ENCODE peak calls at places on chromosomes 2 and 18, in six cellular contexts. Z, A, M, X, T and F are unnamed samples.

GRCh38 chr2:187354653-187355052 is 93.4 kb downstream of the CALCRL start:
- DNase-seq in Z (no peak), A (no peak), T (no peak), X (no peak), M (no peak), F (no peak)

GRCh38 chr18:9661564-9661963 is 46.5 kb upstream of the RAB31 start:
- DNase-seq in T (no peak), M (no peak), Z (peak; percentile 39), A (no peak), X (no peak), F (no peak)

GRCh38 chr18:24488824-24489493 is 28.5 kb downstream of the HRH4 start:
- DNase-seq in A (peak; percentile 66), Z (peak; percentile 55), X (peak; percentile 16), T (no peak), M (no peak), F (no peak)

GRCh38 chr2:32284321-32284720 is 6.6 kb downstream of the YIPF4 start:
- DNase-seq in X (peak; percentile 75), A (no peak), M (no peak), T (no peak), Z (no peak), F (peak; percentile 73)

GRCh38 chr2:124762388-124762787 is 737.3 kb downstream of the CNTNAP5 start:
- DNase-seq in T (no peak), X (no peak), M (no peak), A (no peak), Z (no peak), F (no peak)

GRCh38 chr2:135820003-135820618 is 16.9 kb downstream of the LCT start:
- DNase-seq in T (no peak), M (no peak), Z (no peak), A (peak; percentile 82), X (no peak), F (no peak)

GRCh38 chr2:207283356-207283755 is 117.6 kb upstream of the KLF7 start:
- DNase-seq in A (no peak), M (peak; percentile 45), Z (no peak), T (peak; percentile 15), X (peak; percentile 10), F (peak; percentile 78)

GRCh38 chr2:42964444-42965081 is 172.2 kb upstream of the HAAO start:
- DNase-seq in T (no peak), Z (peak; percentile 98), M (peak; percentile 91), A (no peak), X (peak; percentile 85), F (no peak)

GRCh38 chr2:62071126-62071598 is 124.8 kb upstream of the B3GNT2 start:
- DNase-seq in A (no peak), X (no peak), Z (no peak), M (no peak), T (no peak), F (no peak)

GRCh38 chr2:147543056-147543455 is 301.8 kb upstream of the ACVR2A start:
- DNase-seq in M (no peak), A (no peak), X (peak; percentile 48), Z (no peak), T (no peak), F (no peak)

GRCh38 chr18:75317723-75318122 is 107.1 kb downstream of the TSHZ1 start:
- DNase-seq in A (no peak), T (no peak), M (no peak), X (no peak), Z (no peak), F (no peak)

GRCh38 chr2:101106453-101107181 is 44.6 kb downstream of the TBC1D8 start:
- DNase-seq in Z (peak; percentile 72), X (no peak), T (no peak), M (no peak), A (no peak), F (no peak)

GRCh38 chr2:219402665-219403515 is 15.2 kb upstream of the DNPEP start:
- DNase-seq in A (peak; percentile 81), M (peak; percentile 74), T (peak; percentile 38), Z (peak; percentile 87), X (peak; percentile 58), F (peak; percentile 67)

GRCh38 chr2:236343400-236344161 is 79.4 kb upstream of the ASB18 start:
- DNase-seq in Z (peak; percentile 81), X (peak; percentile 56), T (peak; percentile 60), A (peak; percentile 80), M (peak; percentile 79), F (no peak)

GRCh38 chr2:138974651-138975050 is 194.5 kb upstream of the NXPH2 start:
- DNase-seq in X (no peak), A (no peak), M (no peak), T (no peak), Z (no peak), F (no peak)

GRCh38 chr2:63053235-63053888 is 2.7 kb downstream of the OTX1 start:
- DNase-seq in Z (no peak), X (no peak), T (no peak), M (no peak), A (no peak), F (no peak)

GRCh38 chr18:76349067-76349715 is 145.9 kb downstream of the ZNF516 start:
- DNase-seq in T (peak; percentile 73), M (peak; percentile 73), X (peak; percentile 58), A (peak; percentile 86), Z (peak; percentile 77), F (peak; percentile 61)

GRCh38 chr18:35039633-35040032 is 1.6 kb upstream of the MAPRE2 start:
- DNase-seq in X (no peak), T (no peak), A (no peak), Z (no peak), M (no peak), F (no peak)

GRCh38 chr2:143575340-143575739 is 446.1 kb downstream of the ARHGAP15 start:
- DNase-seq in X (no peak), T (no peak), A (no peak), M (no peak), Z (peak; percentile 27), F (no peak)

GRCh38 chr2:189254268-189254883 is 74.8 kb upstream of the COL5A2 start:
- DNase-seq in T (peak; percentile 21), A (no peak), M (peak; percentile 70), Z (peak; percentile 81), X (peak; percentile 89), F (no peak)

GRCh38 chr18:293557-293956 is 25.7 kb upstream of the THOC1 start:
- DNase-seq in A (no peak), X (no peak), T (no peak), M (no peak), Z (peak; percentile 58), F (no peak)
- TF ChIP-seq CTCF in A (no peak), X (no peak), T (no peak), M (no peak), Z (peak; percentile 16), F (no peak)

GRCh38 chr2:191836853-191837769 is 9.8 kb downstream of the CAVIN2 start:
- DNase-seq in A (no peak), M (no peak), Z (peak; percentile 33), X (no peak), T (no peak), F (no peak)

GRCh38 chr2:191835100-191835499 is 11.8 kb downstream of the CAVIN2 start:
- DNase-seq in Z (no peak), X (no peak), M (no peak), T (no peak), A (no peak), F (no peak)

GRCh38 chr2:191833356-191833755 is 13.5 kb downstream of the CAVIN2 start:
- DNase-seq in T (no peak), X (no peak), A (no peak), M (no peak), Z (no peak), F (no peak)

GRCh38 chr2:191836471-191836852 is 10.4 kb downstream of the CAVIN2 start:
- DNase-seq in X (no peak), M (no peak), A (no peak), T (no peak), Z (no peak), F (no peak)

GRCh38 chr2:191835539-191836350 is 11.1 kb downstream of the CAVIN2 start:
- DNase-seq in T (no peak), A (no peak), M (no peak), X (no peak), Z (no peak), F (no peak)
- TF ChIP-seq CTCF in T (no peak), A (no peak), M (no peak), X (no peak), Z (no peak), F (no peak)

GRCh38 chr18:62186656-62187542 is at the start of the genes PIGN and RELCH:
- DNase-seq in Z (peak; percentile 99), T (peak; percentile 88), M (peak; percentile 97), A (peak; percentile 98), X (peak; percentile 99), F (peak; percentile 96)

GRCh38 chr18:62187543-62188378 is 706 bp downstream of the RELCH start:
- DNase-seq in X (peak; percentile 33), T (peak; percentile 22), Z (peak; percentile 21), A (peak; percentile 25), M (peak; percentile 21), F (peak; percentile 57)

GRCh38 chr18:62179213-62179612 is 7.6 kb downstream of the PIGN start:
- DNase-seq in Z (no peak), T (no peak), M (no peak), X (no peak), A (no peak), F (no peak)

GRCh38 chr18:62182220-62182619 is 4.6 kb downstream of the PIGN start:
- DNase-seq in Z (no peak), T (no peak), A (no peak), X (no peak), M (no peak), F (no peak)

GRCh38 chr18:62183578-62184195 is 3.2 kb downstream of the PIGN start:
- DNase-seq in X (peak; percentile 40), M (no peak), T (no peak), A (peak; percentile 41), Z (peak; percentile 77), F (no peak)
- TF ChIP-seq CTCF in X (peak; percentile 98), M (peak; percentile 98), T (peak; percentile 94), A (peak; percentile 78), Z (peak; percentile 98), F (peak; percentile 100)

GRCh38 chr2:210616074-210616473 is 59.7 kb downstream of the CPS1 start:
- DNase-seq in X (no peak), T (no peak), M (no peak), Z (no peak), A (no peak), F (no peak)

GRCh38 chr2:210620456-210620855 is 64.1 kb downstream of the CPS1 start:
- DNase-seq in T (no peak), X (no peak), Z (no peak), M (no peak), A (no peak), F (no peak)

GRCh38 chr2:210623506-210623905 is 67.1 kb downstream of the CPS1 start:
- DNase-seq in T (no peak), A (no peak), M (no peak), Z (no peak), X (no peak), F (no peak)

GRCh38 chr2:210617318-210617717 is 60.9 kb downstream of the CPS1 start:
- DNase-seq in A (no peak), M (no peak), Z (no peak), X (no peak), T (no peak), F (no peak)

GRCh38 chr2:210617732-210618330 is 61.4 kb downstream of the CPS1 start:
- DNase-seq in X (peak; percentile 19), M (no peak), T (no peak), A (no peak), Z (peak; percentile 58), F (no peak)
- TF ChIP-seq CTCF in X (peak; percentile 56), M (peak; percentile 50), T (peak; percentile 43), A (peak; percentile 37), Z (peak; percentile 65), F (peak; percentile 14)